ENCODE peak calls at places on chromosome 2, in five cellular contexts. One of them, this sample, is unnamed.

GRCh38 chr2:119741001-119741400 is 18.7 kb upstream of the PTPN4 start:
- DNase-seq in left lung: no peak
- DNase-seq in esophagus muscularis mucosa: no peak
- DNase-seq in H9: no peak
- DNase-seq in NCI-H1694: no peak
- DNase-seq in this sample: no peak

GRCh38 chr2:121502246-121502645 is 28.4 kb upstream of the RNU4ATAC start:
- DNase-seq in left lung: no peak
- DNase-seq in esophagus muscularis mucosa: no peak
- DNase-seq in H9: no peak
- DNase-seq in NCI-H1694: no peak
- DNase-seq in this sample: no peak

GRCh38 chr2:59029058-59029457 is 787.9 kb upstream of the FANCL start:
- DNase-seq in left lung: no peak
- DNase-seq in esophagus muscularis mucosa: no peak
- DNase-seq in H9: no peak
- DNase-seq in NCI-H1694: no peak
- DNase-seq in this sample: no peak

GRCh38 chr2:28471214-28471613 is 24.6 kb upstream of the PLB1 start:
- DNase-seq in left lung: no peak
- DNase-seq in esophagus muscularis mucosa: no peak
- DNase-seq in H9: peak
- DNase-seq in NCI-H1694: no peak
- DNase-seq in this sample: peak

GRCh38 chr2:98188351-98189046 is 101.5 kb downstream of the VWA3B start:
- DNase-seq in left lung: no peak
- DNase-seq in esophagus muscularis mucosa: no peak
- DNase-seq in H9: no peak
- DNase-seq in NCI-H1694: no peak
- DNase-seq in this sample: peak

GRCh38 chr2:48306409-48307284 is 223.3 kb upstream of the STON1 start:
- DNase-seq in left lung: no peak
- DNase-seq in esophagus muscularis mucosa: no peak
- DNase-seq in H9: no peak
- DNase-seq in NCI-H1694: no peak
- DNase-seq in this sample: no peak

GRCh38 chr2:16014802-16015201 is 74.5 kb downstream of the MYCN start:
- DNase-seq in left lung: no peak
- DNase-seq in esophagus muscularis mucosa: no peak
- DNase-seq in H9: no peak
- DNase-seq in NCI-H1694: no peak
- DNase-seq in this sample: no peak

GRCh38 chr2:153953761-153954160 is 82.0 kb downstream of the GALNT13 start:
- DNase-seq in left lung: no peak
- DNase-seq in esophagus muscularis mucosa: no peak
- DNase-seq in H9: no peak
- DNase-seq in NCI-H1694: no peak
- DNase-seq in this sample: peak

GRCh38 chr2:11657646-11658045 is 12.3 kb downstream of the NTSR2 start:
- DNase-seq in left lung: no peak
- DNase-seq in esophagus muscularis mucosa: no peak
- DNase-seq in H9: no peak
- DNase-seq in NCI-H1694: no peak
- DNase-seq in this sample: no peak

GRCh38 chr2:228590681-228591080 is 409.2 kb upstream of the SPHKAP start:
- DNase-seq in left lung: no peak
- DNase-seq in esophagus muscularis mucosa: no peak
- DNase-seq in H9: no peak
- DNase-seq in NCI-H1694: no peak
- DNase-seq in this sample: no peak

GRCh38 chr2:95728878-95729511 is 137.2 kb downstream of the TRIM43 start:
- DNase-seq in left lung: peak
- DNase-seq in esophagus muscularis mucosa: peak
- DNase-seq in H9: peak
- DNase-seq in NCI-H1694: peak
- DNase-seq in this sample: peak

GRCh38 chr2:153043385-153043784 is 325.0 kb downstream of the ARL6IP6 start:
- DNase-seq in left lung: no peak
- DNase-seq in esophagus muscularis mucosa: no peak
- DNase-seq in H9: no peak
- DNase-seq in NCI-H1694: no peak
- DNase-seq in this sample: no peak

This sample was measured in mesendoderm.